ENCODE peak calls at places on chromosome 22, in nine cellular contexts. One of them, this sample, is unnamed.
A peak's percentile ranks its signal among the peaks of the same experiment; 100 is the strongest.

GRCh38 chr22:20239063-20239950 is 28.8 kb downstream of the RTN4R start:
- DNase-seq in mucosa of descending colon: no peak
- DNase-seq in foreskin fibroblast: peak; percentile 63
- DNase-seq in sigmoid colon: no peak
- DNase-seq in bronchial epithelial cell: no peak
- DNase-seq in GM20000: peak; percentile 74
- DNase-seq in hepatocyte: peak; percentile 34
- DNase-seq in posterior cingulate gyrus: peak; percentile 67
- DNase-seq in HS-5: no peak
- DNase-seq in this sample: no peak

GRCh38 chr22:40429481-40429880 is 59.1 kb downstream of the SGSM3 start:
- DNase-seq in GM20000: no peak
- DNase-seq in posterior cingulate gyrus: no peak
- DNase-seq in hepatocyte: no peak
- DNase-seq in HS-5: no peak
- DNase-seq in sigmoid colon: no peak
- DNase-seq in mucosa of descending colon: no peak
- DNase-seq in bronchial epithelial cell: no peak
- DNase-seq in foreskin fibroblast: no peak
- DNase-seq in this sample: no peak

GRCh38 chr22:49660321-49660720 is 167.4 kb downstream of the BRD1 start:
- DNase-seq in bronchial epithelial cell: no peak
- DNase-seq in posterior cingulate gyrus: no peak
- DNase-seq in HS-5: no peak
- DNase-seq in hepatocyte: no peak
- DNase-seq in foreskin fibroblast: no peak
- DNase-seq in GM20000: no peak
- DNase-seq in sigmoid colon: peak; percentile 52
- DNase-seq in mucosa of descending colon: no peak
- DNase-seq in this sample: no peak

GRCh38 chr22:46695346-46696224 is 42.5 kb downstream of the CERK start:
- DNase-seq in GM20000: no peak
- DNase-seq in mucosa of descending colon: no peak
- DNase-seq in sigmoid colon: peak; percentile 58
- DNase-seq in hepatocyte: no peak
- DNase-seq in bronchial epithelial cell: no peak
- DNase-seq in posterior cingulate gyrus: no peak
- DNase-seq in foreskin fibroblast: no peak
- DNase-seq in HS-5: no peak
- DNase-seq in this sample: no peak

GRCh38 chr22:38205261-38206128 is 3.7 kb downstream of the MAFF start:
- DNase-seq in foreskin fibroblast: peak; percentile 88
- DNase-seq in HS-5: no peak
- DNase-seq in posterior cingulate gyrus: no peak
- DNase-seq in hepatocyte: peak; percentile 64
- DNase-seq in sigmoid colon: peak; percentile 94
- DNase-seq in bronchial epithelial cell: no peak
- DNase-seq in mucosa of descending colon: peak; percentile 55
- DNase-seq in GM20000: peak; percentile 5
- DNase-seq in this sample: no peak

GRCh38 chr22:45585946-45586540 is 83.4 kb downstream of the FBLN1 start:
- DNase-seq in sigmoid colon: no peak
- DNase-seq in GM20000: no peak
- DNase-seq in mucosa of descending colon: no peak
- DNase-seq in foreskin fibroblast: no peak
- DNase-seq in posterior cingulate gyrus: no peak
- DNase-seq in hepatocyte: no peak
- DNase-seq in bronchial epithelial cell: no peak
- DNase-seq in HS-5: no peak
- DNase-seq in this sample: no peak

GRCh38 chr22:48493733-48494132 is 1333.9 kb downstream of the BRD1 start:
- DNase-seq in HS-5: no peak
- DNase-seq in mucosa of descending colon: no peak
- DNase-seq in sigmoid colon: peak; percentile 46
- DNase-seq in foreskin fibroblast: no peak
- DNase-seq in bronchial epithelial cell: no peak
- DNase-seq in hepatocyte: no peak
- DNase-seq in posterior cingulate gyrus: no peak
- DNase-seq in GM20000: no peak
- DNase-seq in this sample: no peak

GRCh38 chr22:43343262-43343988 is at the start of gene SCUBE1:
- DNase-seq in sigmoid colon: no peak
- DNase-seq in mucosa of descending colon: peak; percentile 66
- DNase-seq in hepatocyte: peak; percentile 86
- DNase-seq in foreskin fibroblast: peak; percentile 48
- DNase-seq in HS-5: no peak
- DNase-seq in GM20000: peak; percentile 76
- DNase-seq in bronchial epithelial cell: peak; percentile 4
- DNase-seq in posterior cingulate gyrus: no peak
- DNase-seq in this sample: no peak

GRCh38 chr22:36541831-36542391 is 12.9 kb upstream of the EIF3D start:
- DNase-seq in foreskin fibroblast: peak; percentile 81
- DNase-seq in mucosa of descending colon: no peak
- DNase-seq in posterior cingulate gyrus: peak; percentile 41
- DNase-seq in bronchial epithelial cell: peak; percentile 92
- DNase-seq in HS-5: peak; percentile 94
- DNase-seq in sigmoid colon: no peak
- DNase-seq in GM20000: no peak
- DNase-seq in hepatocyte: peak; percentile 45
- DNase-seq in this sample: peak; percentile 65

GRCh38 chr22:35355744-35356420 is 25.0 kb upstream of the HMOX1 start:
- DNase-seq in foreskin fibroblast: peak; percentile 31
- DNase-seq in HS-5: no peak
- DNase-seq in mucosa of descending colon: no peak
- DNase-seq in GM20000: no peak
- DNase-seq in sigmoid colon: no peak
- DNase-seq in hepatocyte: no peak
- DNase-seq in bronchial epithelial cell: no peak
- DNase-seq in posterior cingulate gyrus: no peak
- DNase-seq in this sample: no peak

GRCh38 chr22:37559901-37560681 is at the start of gene CDC42EP1:
- DNase-seq in sigmoid colon: peak; percentile 84
- DNase-seq in bronchial epithelial cell: no peak
- DNase-seq in HS-5: no peak
- DNase-seq in posterior cingulate gyrus: no peak
- DNase-seq in hepatocyte: peak; percentile 89
- DNase-seq in GM20000: peak; percentile 52
- DNase-seq in mucosa of descending colon: peak; percentile 73
- DNase-seq in foreskin fibroblast: peak; percentile 83
- DNase-seq in this sample: no peak

GRCh38 chr22:49966041-49966715 is 5.6 kb downstream of the PIM3 start:
- DNase-seq in bronchial epithelial cell: no peak
- DNase-seq in GM20000: no peak
- DNase-seq in foreskin fibroblast: no peak
- DNase-seq in hepatocyte: peak; percentile 52
- DNase-seq in mucosa of descending colon: peak; percentile 13
- DNase-seq in HS-5: no peak
- DNase-seq in sigmoid colon: peak; percentile 67
- DNase-seq in posterior cingulate gyrus: peak; percentile 9
- DNase-seq in this sample: no peak

GRCh38 chr22:25824828-25825474 is 83.0 kb downstream of the MYO18B start:
- DNase-seq in hepatocyte: no peak
- DNase-seq in foreskin fibroblast: no peak
- DNase-seq in GM20000: no peak
- DNase-seq in posterior cingulate gyrus: no peak
- DNase-seq in sigmoid colon: no peak
- DNase-seq in HS-5: no peak
- DNase-seq in mucosa of descending colon: no peak
- DNase-seq in bronchial epithelial cell: no peak
- DNase-seq in this sample: no peak

GRCh38 chr22:38137876-38138687 is 27.6 kb upstream of the BAIAP2L2 start:
- DNase-seq in posterior cingulate gyrus: no peak
- DNase-seq in mucosa of descending colon: no peak
- DNase-seq in bronchial epithelial cell: no peak
- DNase-seq in sigmoid colon: peak; percentile 50
- DNase-seq in foreskin fibroblast: no peak
- DNase-seq in HS-5: no peak
- DNase-seq in GM20000: no peak
- DNase-seq in hepatocyte: no peak
- DNase-seq in this sample: no peak

GRCh38 chr22:20803696-20804324 is 29.9 kb downstream of the SERPIND1 start:
- DNase-seq in mucosa of descending colon: peak; percentile 64
- DNase-seq in HS-5: no peak
- DNase-seq in GM20000: peak; percentile 28
- DNase-seq in sigmoid colon: no peak
- DNase-seq in posterior cingulate gyrus: peak; percentile 26
- DNase-seq in foreskin fibroblast: peak; percentile 75
- DNase-seq in hepatocyte: peak; percentile 60
- DNase-seq in bronchial epithelial cell: peak; percentile 18
- DNase-seq in this sample: peak; percentile 7

GRCh38 chr22:39181778-39182177 is 29.3 kb upstream of the CBX7 start:
- DNase-seq in posterior cingulate gyrus: no peak
- DNase-seq in foreskin fibroblast: no peak
- DNase-seq in GM20000: no peak
- DNase-seq in hepatocyte: no peak
- DNase-seq in bronchial epithelial cell: no peak
- DNase-seq in HS-5: no peak
- DNase-seq in sigmoid colon: no peak
- DNase-seq in mucosa of descending colon: no peak
- DNase-seq in this sample: no peak

GRCh38 chr22:17724241-17724640 is 50.0 kb downstream of the BID start:
- DNase-seq in HS-5: no peak
- DNase-seq in bronchial epithelial cell: no peak
- DNase-seq in hepatocyte: no peak
- DNase-seq in sigmoid colon: no peak
- DNase-seq in mucosa of descending colon: no peak
- DNase-seq in GM20000: no peak
- DNase-seq in foreskin fibroblast: peak; percentile 40
- DNase-seq in posterior cingulate gyrus: no peak
- DNase-seq in this sample: no peak

GRCh38 chr22:39545310-39546063 is 12.9 kb upstream of the RPS19BP1 start:
- DNase-seq in mucosa of descending colon: peak; percentile 76
- DNase-seq in hepatocyte: peak; percentile 77
- DNase-seq in bronchial epithelial cell: no peak
- DNase-seq in foreskin fibroblast: peak; percentile 63
- DNase-seq in HS-5: no peak
- DNase-seq in posterior cingulate gyrus: no peak
- DNase-seq in sigmoid colon: no peak
- DNase-seq in GM20000: no peak
- DNase-seq in this sample: no peak

GRCh38 chr22:24183321-24184031 is 2.2 kb downstream of the SUSD2 start:
- DNase-seq in hepatocyte: no peak
- DNase-seq in GM20000: no peak
- DNase-seq in HS-5: no peak
- DNase-seq in foreskin fibroblast: no peak
- DNase-seq in mucosa of descending colon: no peak
- DNase-seq in bronchial epithelial cell: no peak
- DNase-seq in posterior cingulate gyrus: no peak
- DNase-seq in sigmoid colon: peak; percentile 56
- DNase-seq in this sample: no peak

GRCh38 chr22:11629661-11630385 is 3898.2 kb upstream of the OR11H1 start:
- DNase-seq in GM20000: peak; percentile 52
- DNase-seq in sigmoid colon: no peak
- DNase-seq in foreskin fibroblast: no peak
- DNase-seq in bronchial epithelial cell: no peak
- DNase-seq in posterior cingulate gyrus: no peak
- DNase-seq in hepatocyte: no peak
- DNase-seq in mucosa of descending colon: no peak
- DNase-seq in HS-5: no peak
- DNase-seq in this sample: no peak

GRCh38 chr22:38824587-38824986 is 19.2 kb downstream of the NPTXR start:
- DNase-seq in GM20000: peak; percentile 77
- DNase-seq in bronchial epithelial cell: peak; percentile 44
- DNase-seq in foreskin fibroblast: peak; percentile 89
- DNase-seq in sigmoid colon: peak; percentile 50
- DNase-seq in posterior cingulate gyrus: no peak
- DNase-seq in mucosa of descending colon: peak; percentile 81
- DNase-seq in HS-5: peak; percentile 6
- DNase-seq in hepatocyte: peak; percentile 92
- DNase-seq in this sample: peak; percentile 41

GRCh38 chr22:39253427-39254070 is 8.8 kb upstream of the PDGFB start:
- DNase-seq in mucosa of descending colon: peak; percentile 59
- DNase-seq in hepatocyte: peak; percentile 88
- DNase-seq in GM20000: peak; percentile 69
- DNase-seq in foreskin fibroblast: peak; percentile 84
- DNase-seq in sigmoid colon: no peak
- DNase-seq in bronchial epithelial cell: peak; percentile 88
- DNase-seq in HS-5: peak; percentile 60
- DNase-seq in posterior cingulate gyrus: no peak
- DNase-seq in this sample: peak; percentile 52

GRCh38 chr22:37330200-37331033 is 48.1 kb downstream of the CYTH4 start:
- DNase-seq in mucosa of descending colon: peak; percentile 59
- DNase-seq in foreskin fibroblast: peak; percentile 89
- DNase-seq in bronchial epithelial cell: peak; percentile 91
- DNase-seq in sigmoid colon: no peak
- DNase-seq in posterior cingulate gyrus: peak; percentile 66
- DNase-seq in HS-5: no peak
- DNase-seq in hepatocyte: peak; percentile 92
- DNase-seq in GM20000: peak; percentile 83
- DNase-seq in this sample: peak; percentile 74

GRCh38 chr22:41257696-41258095 is 17.0 kb upstream of the CHADL start:
- DNase-seq in GM20000: no peak
- DNase-seq in foreskin fibroblast: no peak
- DNase-seq in sigmoid colon: no peak
- DNase-seq in hepatocyte: no peak
- DNase-seq in mucosa of descending colon: no peak
- DNase-seq in HS-5: no peak
- DNase-seq in bronchial epithelial cell: no peak
- DNase-seq in posterior cingulate gyrus: no peak
- DNase-seq in this sample: no peak

GRCh38 chr22:25057013-25057881 is 104.7 kb downstream of the KIAA1671 start:
- DNase-seq in HS-5: no peak
- DNase-seq in posterior cingulate gyrus: peak; percentile 63
- DNase-seq in GM20000: peak; percentile 58
- DNase-seq in bronchial epithelial cell: peak; percentile 30
- DNase-seq in sigmoid colon: peak; percentile 69
- DNase-seq in hepatocyte: peak; percentile 77
- DNase-seq in mucosa of descending colon: peak; percentile 88
- DNase-seq in foreskin fibroblast: peak; percentile 37
- DNase-seq in this sample: no peak

GRCh38 chr22:36258750-36259619 is 6.1 kb downstream of the APOL1 start:
- DNase-seq in foreskin fibroblast: no peak
- DNase-seq in mucosa of descending colon: peak; percentile 24
- DNase-seq in posterior cingulate gyrus: no peak
- DNase-seq in sigmoid colon: peak; percentile 80
- DNase-seq in HS-5: no peak
- DNase-seq in hepatocyte: peak; percentile 51
- DNase-seq in GM20000: peak; percentile 46
- DNase-seq in bronchial epithelial cell: no peak
- DNase-seq in this sample: no peak